ENCODE peak calls at places on chromosomes 1 and 21, in eight cellular contexts. K is tibial nerve, T is H1, H is GM12891, J is uterus, C is IMR-90, L is body of pancreas, G is esophagus squamous epithelium. V is an unnamed sample.
A peak's percentile ranks its signal among the peaks of the same experiment; 100 is the strongest.

GRCh38 chr1:51729824-51730284 is 113.0 kb downstream of the OSBPL9 start:
- DNase-seq in K (no peak), G (no peak), J (no peak), T (no peak), C (peak; percentile 6), H (no peak), L (no peak), V (peak; percentile 23)

GRCh38 chr1:85334962-85335361 is 58.5 kb upstream of the BCL10 start:
- DNase-seq in T (no peak), J (no peak), G (no peak), K (no peak), L (no peak), C (peak; percentile 62), H (no peak), V (no peak)

GRCh38 chr1:21436488-21437340 is 3.2 kb upstream of the NBPF3 start:
- DNase-seq in H (no peak), C (no peak), G (no peak), K (no peak), L (peak; percentile 29), T (no peak), J (no peak), V (no peak)

GRCh38 chr1:157105298-157105987 is 5.8 kb upstream of the ETV3L start:
- DNase-seq in H (no peak), C (no peak), J (no peak), T (no peak), L (no peak), G (no peak), K (no peak), V (no peak)

GRCh38 chr1:107976431-107977215 is 11.6 kb upstream of the VAV3 start:
- DNase-seq in T (no peak), J (no peak), H (no peak), C (no peak), L (no peak), G (no peak), K (no peak), V (no peak)

GRCh38 chr21:18142639-18143038 is 102.0 kb upstream of the CHODL start:
- DNase-seq in H (no peak), T (no peak), G (no peak), L (no peak), C (no peak), K (no peak), J (no peak), V (no peak)

GRCh38 chr1:29586991-29587745 is 350.8 kb downstream of the PTPRU start:
- DNase-seq in L (no peak), G (no peak), J (no peak), K (no peak), C (peak; percentile 19), H (no peak), T (no peak), V (no peak)

GRCh38 chr1:223030871-223031270 is 112.2 kb downstream of the TLR5 start:
- DNase-seq in G (no peak), K (no peak), H (no peak), C (no peak), J (no peak), L (no peak), T (no peak), V (no peak)

GRCh38 chr1:57026942-57027341 is 61.1 kb upstream of the C8B start:
- DNase-seq in T (no peak), H (no peak), J (no peak), K (no peak), L (no peak), G (no peak), C (no peak), V (no peak)

GRCh38 chr1:210347112-210347511 is 18.4 kb downstream of the HHAT start:
- DNase-seq in L (no peak), K (no peak), C (no peak), J (no peak), H (no peak), G (no peak), T (no peak), V (no peak)

GRCh38 chr1:228157381-228158126 is 7.8 kb downstream of the GJC2 start:
- DNase-seq in L (no peak), J (no peak), T (no peak), H (no peak), K (no peak), C (no peak), G (no peak), V (no peak)

GRCh38 chr1:212514782-212515181 is 82.1 kb downstream of the NENF start:
- DNase-seq in G (no peak), K (no peak), L (no peak), C (no peak), T (no peak), J (no peak), H (no peak), V (no peak)

GRCh38 chr1:20445956-20446355 is 40.1 kb downstream of the CAMK2N1 start:
- DNase-seq in J (no peak), H (no peak), K (no peak), C (no peak), L (no peak), T (no peak), G (no peak), V (no peak)

GRCh38 chr1:170415734-170416372 is 116.1 kb upstream of the GORAB start:
- DNase-seq in K (no peak), L (no peak), C (no peak), H (no peak), T (no peak), J (no peak), G (no peak), V (no peak)

GRCh38 chr1:235932090-235932510 is 65.4 kb upstream of the LYST start:
- DNase-seq in H (no peak), K (no peak), G (no peak), C (no peak), L (no peak), T (no peak), J (no peak), V (no peak)

GRCh38 chr1:202834771-202835547 is 24.2 kb downstream of the PCAT6 start:
- DNase-seq in K (no peak), G (no peak), H (no peak), L (no peak), J (no peak), T (no peak), C (no peak), V (no peak)

GRCh38 chr1:25746299-25747045 is 53.5 kb upstream of the SELENON start:
- DNase-seq in K (no peak), J (no peak), L (no peak), H (no peak), C (no peak), G (no peak), T (no peak), V (no peak)

GRCh38 chr1:51063121-51063520 is 38.9 kb upstream of the C1orf185 start:
- DNase-seq in L (no peak), K (no peak), T (no peak), J (no peak), G (no peak), C (peak; percentile 81), H (no peak), V (peak; percentile 33)

GRCh38 chr1:25661043-25661807 is 44.6 kb downstream of the MAN1C1 start:
- DNase-seq in K (no peak), C (peak; percentile 57), J (no peak), G (no peak), L (no peak), H (no peak), T (no peak), V (no peak)

GRCh38 chr1:35876988-35877387 is 6.0 kb upstream of the AGO1 start:
- DNase-seq in L (no peak), J (no peak), T (no peak), G (no peak), C (peak; percentile 27), K (no peak), H (no peak), V (no peak)

GRCh38 chr1:229843627-229844238 is 217.7 kb downstream of the URB2 start:
- DNase-seq in H (no peak), K (no peak), L (peak; percentile 61), G (no peak), T (no peak), J (peak; percentile 72), C (no peak), V (peak; percentile 18)

GRCh38 chr1:58804853-58805252 is 21.0 kb upstream of the JUN start:
- DNase-seq in H (no peak), J (no peak), C (no peak), K (no peak), G (no peak), T (no peak), L (no peak), V (no peak)

DNA sequence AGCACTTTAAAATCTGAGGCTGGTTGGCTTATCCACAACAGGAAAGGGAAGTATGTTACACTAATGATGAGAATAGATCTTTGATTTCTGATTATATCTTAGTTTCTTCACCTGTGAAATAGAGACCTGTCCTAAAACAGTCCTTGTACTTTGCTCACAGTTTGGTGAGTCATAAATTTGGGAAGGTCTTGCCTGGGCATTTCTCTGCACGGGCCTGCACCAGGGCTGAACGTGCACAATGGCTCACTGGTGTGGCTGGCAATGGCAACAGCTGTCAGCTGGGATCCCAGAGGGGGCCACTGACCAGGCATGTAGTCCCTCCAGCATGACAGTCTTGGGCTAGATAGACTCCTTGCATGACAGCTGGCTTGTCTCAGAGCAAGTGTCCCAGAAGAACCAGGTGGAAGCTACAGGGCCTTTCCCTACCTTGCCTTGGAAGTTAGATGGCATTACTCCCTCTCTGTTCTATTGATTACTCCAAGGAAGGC is 367.4 kb downstream of the DISC1 start:
- DNase-seq in T (no peak), H (no peak), L (no peak), K (no peak), C (no peak), J (no peak), G (no peak), V (no peak)
- TF ChIP-seq POLR2A in T (no peak), H (no peak), L (no peak), K (no peak), C (no peak), J (no peak), G (no peak), V (no peak)

GRCh38 chr1:178916448-178917174 is 45.7 kb upstream of the ANGPTL1 start:
- DNase-seq in C (no peak), G (no peak), K (no peak), L (no peak), J (no peak), T (no peak), H (no peak), V (no peak)
- TF ChIP-seq POLR2A in C (no peak), G (no peak), K (no peak), L (no peak), J (no peak), T (no peak), H (no peak), V (no peak)

GRCh38 chr1:43031316-43032203 is 72.9 kb upstream of the SLC2A1 start:
- DNase-seq in G (no peak), K (no peak), L (no peak), J (no peak), C (no peak), T (no peak), H (no peak), V (no peak)
- TF ChIP-seq POLR2A in G (no peak), K (no peak), L (no peak), J (no peak), C (no peak), T (no peak), H (no peak), V (no peak)

DNA sequence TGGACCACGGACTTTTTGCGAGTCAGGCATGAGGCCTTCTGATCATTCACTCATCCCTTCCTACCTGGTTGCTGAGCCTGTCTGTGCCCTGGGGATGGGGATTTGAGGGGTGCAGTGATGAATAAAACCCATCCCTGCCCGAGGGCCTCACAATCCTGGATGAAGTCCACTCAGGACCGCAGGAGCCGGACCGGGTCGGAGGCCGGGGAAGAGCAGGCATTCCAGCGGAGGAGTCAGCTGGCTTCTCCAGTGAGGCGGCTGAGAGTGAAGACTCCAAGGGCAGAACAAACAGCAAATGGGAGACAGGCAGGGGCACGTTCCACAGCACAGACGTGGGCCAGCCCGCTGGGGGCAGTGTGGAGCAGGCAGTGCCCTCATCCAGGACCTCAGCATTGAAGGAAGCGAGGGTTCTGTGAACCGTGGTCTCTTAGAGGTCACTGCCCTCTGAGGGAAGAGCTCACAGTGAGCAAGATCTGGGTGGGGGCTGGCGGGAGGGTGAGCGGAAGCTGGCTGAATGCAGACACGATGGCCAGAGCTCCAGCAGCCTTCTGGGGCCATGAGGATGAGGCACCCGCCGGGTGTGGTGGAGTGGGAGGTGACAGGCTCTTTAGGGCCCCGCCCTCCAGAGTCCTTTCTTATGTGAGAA is 10.9 kb upstream of the LRRC3 start:
- DNase-seq in C (no peak), T (no peak), H (no peak), G (no peak), L (no peak), K (no peak), J (no peak), V (no peak)
- TF ChIP-seq POLR2A in C (no peak), T (no peak), H (no peak), G (no peak), L (no peak), K (no peak), J (no peak), V (no peak)

V was measured in H54.